ENCODE peak calls at places on chromosomes 1 and 21, in ten cellular contexts. I is Right ventricle myocardium inferior; J is ACHN; O is AG08396; E is activated CD4-positive, alpha-beta T cell treated with anti-CD3 and anti-CD28 coated beads, Interleukin-2, amount 10 ng/mL, durations not matched to agents 7 days and 5 days; L is Calu3; B is stimulated activated effector memory CD8-positive, alpha-beta T cell treated with anti-CD3 and anti-CD28 coated beads, Interleukin-12 subunit alpha, Interleukin-12 subunit beta, amount 100 ng/mL, for 72 hours; S is GM06990; N is HAP-1; Y is head of caudate nucleus. A is an unnamed sample.

GRCh38 chr1:5913876-5914275 is 78.3 kb downstream of the NPHP4 start:
- DNase-seq in I (no peak), J (no peak), O (no peak), E (no peak), L (no peak), B (no peak), S (no peak), N (no peak), Y (no peak), A (no peak)

GRCh38 chr1:70863256-70863655 is 184.4 kb downstream of the PTGER3 start:
- DNase-seq in I (no peak), J (no peak), O (no peak), E (no peak), L (no peak), B (no peak), S (no peak), N (no peak), Y (no peak), A (no peak)

GRCh38 chr1:169110691-169111447 is 4.4 kb downstream of the ATP1B1 start:
- DNase-seq in I (no peak), J (peak), O (no peak), E (no peak), L (peak), B (no peak), S (no peak), N (no peak), Y (no peak), A (no peak)

GRCh38 chr1:187509091-187509490 is 680.3 kb downstream of the PLA2G4A start:
- DNase-seq in I (no peak), J (no peak), O (no peak), E (no peak), L (no peak), B (no peak), S (no peak), N (no peak), Y (no peak), A (no peak)

GRCh38 chr1:194295690-194296089 is 1109.3 kb upstream of the B3GALT2 start:
- DNase-seq in I (no peak), J (peak), O (peak), E (peak), L (peak), B (no peak), S (no peak), N (peak), Y (no peak), A (peak)

GRCh38 chr1:61012365-61012764 is 70.0 kb upstream of the NFIA start:
- DNase-seq in I (no peak), J (no peak), O (no peak), E (no peak), L (no peak), B (no peak), S (no peak), N (no peak), Y (no peak), A (no peak)

GRCh38 chr1:157262891-157263290 is 124.7 kb upstream of the ETV3 start:
- DNase-seq in I (no peak), J (no peak), O (no peak), E (no peak), L (no peak), B (no peak), S (no peak), N (no peak), Y (no peak), A (no peak)

GRCh38 chr1:58785424-58786058 is 1.7 kb upstream of the JUN start:
- DNase-seq in I (peak), J (peak), O (peak), E (peak), L (peak), B (peak), S (no peak), N (no peak), Y (peak), A (no peak)

GRCh38 chr1:24105368-24106160 is 6.4 kb downstream of the MYOM3 start:
- DNase-seq in I (no peak), J (no peak), O (no peak), E (no peak), L (no peak), B (no peak), S (no peak), N (no peak), Y (no peak), A (no peak)

GRCh38 chr1:235984041-235984820 is 80.7 kb downstream of the NID1 start:
- DNase-seq in I (no peak), J (no peak), O (peak), E (no peak), L (no peak), B (no peak), S (no peak), N (no peak), Y (no peak), A (no peak)

GRCh38 chr1:93702102-93702827 is 20.6 kb upstream of the BCAR3 start:
- DNase-seq in I (no peak), J (peak), O (peak), E (no peak), L (peak), B (no peak), S (peak), N (no peak), Y (no peak), A (peak)

GRCh38 chr21:44896561-44897286 is 23.2 kb upstream of the PTTG1IP start:
- DNase-seq in I (peak), J (no peak), O (no peak), E (no peak), L (no peak), B (no peak), S (no peak), N (no peak), Y (no peak), A (no peak)

GRCh38 chr1:1397839-1398523 is 1.2 kb downstream of the CCNL2 start:
- DNase-seq in I (peak), J (no peak), O (no peak), E (no peak), L (no peak), B (no peak), S (no peak), N (no peak), Y (no peak), A (no peak)

GRCh38 chr1:7591565-7591964 is 179.5 kb upstream of the VAMP3 start:
- DNase-seq in I (no peak), J (no peak), O (no peak), E (no peak), L (no peak), B (no peak), S (no peak), N (no peak), Y (peak), A (no peak)

GRCh38 chr1:88655685-88656299 is 28.3 kb upstream of the PKN2 start:
- DNase-seq in I (no peak), J (peak), O (peak), E (no peak), L (no peak), B (no peak), S (peak), N (no peak), Y (no peak), A (peak)

GRCh38 chr1:42043811-42044210 is 109.4 kb upstream of the GUCA2B start:
- DNase-seq in I (no peak), J (no peak), O (no peak), E (no peak), L (no peak), B (no peak), S (no peak), N (no peak), Y (no peak), A (no peak)

GRCh38 chr1:78649628-78650027 is at the start of gene IFI44:
- DNase-seq in I (peak), J (peak), O (peak), E (peak), L (peak), B (no peak), S (peak), N (no peak), Y (peak), A (peak)

GRCh38 chr1:20712210-20712577 is 5.6 kb downstream of the KIF17 start:
- DNase-seq in I (no peak), J (no peak), O (no peak), E (no peak), L (no peak), B (no peak), S (no peak), N (no peak), Y (peak), A (no peak)

GRCh38 chr1:169788402-169788801 is 6.3 kb downstream of the METTL18 start:
- DNase-seq in I (no peak), J (no peak), O (no peak), E (no peak), L (no peak), B (no peak), S (no peak), N (no peak), Y (no peak), A (no peak)

GRCh38 chr1:203077956-203078355 is 7.9 kb downstream of the MYOG start:
- DNase-seq in I (no peak), J (no peak), O (no peak), E (no peak), L (no peak), B (no peak), S (no peak), N (no peak), Y (no peak), A (no peak)